ENCODE peak calls at places on chromosomes 3 and 15, in five cellular contexts. O, Y, T, J and A are unnamed samples. For H3K9me3, the result is how much of the 10 kb centered on the place peaks cover.

GRCh38 chr3:54631507-54632280 is 296.2 kb downstream of the LRTM1 start:
- DNase-seq in Y (no peak), J (no peak), T (no peak), O (no peak), A (no peak)

GRCh38 chr15:60831540-60831939 is 352.6 kb upstream of the ICE2 start:
- DNase-seq in T (no peak), O (peak), Y (no peak), J (no peak), A (no peak)

GRCh38 chr15:65077291-65077980 is 890 bp downstream of the KBTBD13 start:
- DNase-seq in Y (no peak), J (no peak), T (no peak), O (no peak), A (no peak)

GRCh38 chr3:49906004-49906860 is 2.6 kb upstream of the MST1R start:
- DNase-seq in O (peak), Y (peak), J (peak), T (peak), A (peak)

GRCh38 chr3:97863025-97863424 is 41.2 kb downstream of the CRYBG3 start:
- DNase-seq in T (no peak), J (peak), O (peak), Y (no peak), A (no peak)

GRCh38 chr3:42043116-42043796 is 47.9 kb upstream of the TRAK1 start:
- DNase-seq in J (peak), Y (no peak), O (peak), T (peak), A (no peak)

GRCh38 chr3:152120606-152121291 is 148.0 kb upstream of the MBNL1 start:
- DNase-seq in Y (no peak), T (no peak), J (peak), O (no peak), A (no peak)

GRCh38 chr3:179716811-179717210 is 64.0 kb downstream of the USP13 start:
- DNase-seq in O (peak), T (no peak), Y (no peak), J (peak), A (no peak)

GRCh38 chr3:177642482-177643163 is 445.3 kb upstream of the TBL1XR1 start:
- DNase-seq in J (no peak), T (no peak), Y (peak), O (no peak), A (no peak)

DNA sequence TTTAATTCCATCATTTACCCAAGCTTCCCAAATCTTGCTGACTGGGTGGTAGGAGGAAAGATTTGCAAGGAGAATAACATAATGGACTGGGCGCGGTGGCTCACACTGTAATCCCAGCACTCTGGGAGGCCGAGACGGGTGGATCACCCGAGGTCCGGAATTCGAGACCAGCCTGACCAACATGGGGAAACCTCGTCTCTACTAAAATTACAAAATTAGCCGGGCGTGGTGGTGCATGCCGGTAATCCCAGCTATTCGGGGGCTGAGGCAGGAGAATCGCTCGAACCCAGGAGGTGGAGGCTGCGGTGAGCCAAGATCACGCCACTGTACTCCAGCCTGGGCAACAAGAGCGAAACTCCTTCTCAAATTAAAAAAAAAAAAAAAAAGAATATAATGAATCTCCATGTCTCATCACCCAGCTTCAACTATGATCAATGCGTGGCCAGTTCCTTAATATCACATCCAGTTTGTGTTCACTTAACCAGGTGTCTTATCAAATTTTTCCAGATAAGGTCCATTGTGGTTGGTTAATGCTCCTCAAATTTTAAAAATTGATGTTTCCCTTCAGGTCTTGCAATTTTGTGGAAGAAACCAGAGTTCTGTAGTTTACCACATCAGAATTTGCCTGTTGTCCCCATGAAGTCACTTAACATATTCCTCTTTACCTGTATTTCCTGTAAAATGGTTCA is 1.3 kb upstream of the ABCF3 start:
- DNase-seq in Y (no peak), J (no peak), O (no peak), T (no peak), A (no peak)
- H3K27ac ChIP-seq in Y (no peak), J (no peak), O (peak), T (peak), A (peak)

GRCh38 chr3:143479727-143480126 is 360.2 kb downstream of the CHST2 start:
- DNase-seq in O (no peak), J (no peak), T (no peak), Y (no peak), A (no peak)
- H3K9me3 ChIP-seq in O (under half), J (under half), T (under half), Y (under half), A (under half)

GRCh38 chr15:89860446-89860845 is 33.3 kb downstream of the AP3S2 start:
- DNase-seq in Y (no peak), O (no peak), T (no peak), J (no peak), A (no peak)
- H3K27ac ChIP-seq in Y (no peak), O (no peak), T (no peak), J (no peak), A (no peak)

GRCh38 chr15:46897266-46897665 is 820.0 kb upstream of the SEMA6D start:
- DNase-seq in T (no peak), O (no peak), Y (no peak), J (no peak), A (no peak)

GRCh38 chr15:46900992-46901391 is 816.3 kb upstream of the SEMA6D start:
- DNase-seq in O (no peak), Y (no peak), T (no peak), J (no peak), A (no peak)
- H3K9me3 ChIP-seq in O (under half), Y (under half), T (under half), J (under half), A (under half)